ENCODE peak calls at places on chromosomes 4 and X, in eight cellular contexts. R is stimulated activated CD4-positive, alpha-beta T cell treated with anti-CD3 and anti-CD28 coated beads, Interleukin-4, amount 100 ng/mL, for 48 hours; J is GM19239; Z is C1 segment of cervical spinal cord; A is GM20000; U is endothelial cell; V is GM03348; K is NB4. P is an unnamed sample.

GRCh38 chr4:15354790-15355418 is 72.9 kb upstream of the C1QTNF7 start:
- DNase-seq in R (no peak), J (no peak), Z (no peak), A (no peak), U (no peak), V (no peak), K (no peak), P (no peak)

GRCh38 chrX:50769389-50770063 is 44.5 kb downstream of the SHROOM4 start:
- DNase-seq in R (no peak), J (no peak), Z (no peak), A (no peak), U (no peak), V (no peak), K (no peak), P (no peak)

GRCh38 chr4:140150636-140150885 is 3.4 kb downstream of the MAML3 start:
- DNase-seq in R (peak; percentile 46), J (no peak), Z (no peak), A (no peak), U (no peak), V (no peak), K (no peak), P (peak; percentile 93)

GRCh38 chr4:88779431-88779830 is 81.8 kb upstream of the NAP1L5 start:
- DNase-seq in R (no peak), J (no peak), Z (no peak), A (no peak), U (no peak), V (no peak), K (no peak), P (no peak)

GRCh38 chrX:43679778-43680177 is 23.7 kb downstream of the MAOA start:
- DNase-seq in R (no peak), J (no peak), Z (no peak), A (no peak), U (no peak), V (no peak), K (no peak), P (no peak)

GRCh38 chr4:137610960-137611359 is 78.7 kb upstream of the PCDH18 start:
- DNase-seq in R (no peak), J (no peak), Z (no peak), A (no peak), U (peak; percentile 24), V (peak; percentile 8), K (peak; percentile 3), P (peak; percentile 29)

GRCh38 chrX:68832101-68832416 is 3.2 kb downstream of the EFNB1 start:
- DNase-seq in R (no peak), J (no peak), Z (no peak), A (peak; percentile 51), U (no peak), V (peak; percentile 80), K (peak; percentile 77), P (peak; percentile 97)

GRCh38 chrX:135112096-135112729 is 8.1 kb downstream of the ETDB start:
- DNase-seq in R (peak; percentile 14), J (no peak), Z (no peak), A (peak; percentile 23), U (peak; percentile 51), V (no peak), K (peak; percentile 51), P (no peak)

GRCh38 chrX:662126-662525 is 31.5 kb downstream of the SHOX start:
- DNase-seq in R (no peak), J (no peak), Z (no peak), A (no peak), U (no peak), V (no peak), K (no peak), P (no peak)

GRCh38 chr4:26753642-26754041 is 107.0 kb upstream of the STIM2 start:
- DNase-seq in R (no peak), J (no peak), Z (no peak), A (no peak), U (no peak), V (no peak), K (no peak), P (peak; percentile 23)